ENCODE peak calls at places on chromosomes 5 and 9, in four cellular contexts. One of them, this sample, is unnamed.
A peak's percentile ranks its signal among the peaks of the same experiment; 100 is the strongest.

GRCh38 chr5:121009058-121009457 is 545.0 kb downstream of the PRR16 start:
- DNase-seq in GM12878: no peak
- DNase-seq in HepG2: no peak
- DNase-seq in K562: no peak
- DNase-seq in this sample: no peak

GRCh38 chr9:16866542-16866941 is 3.9 kb downstream of the BNC2 start:
- DNase-seq in K562: no peak
- DNase-seq in HepG2: no peak
- DNase-seq in GM12878: no peak
- DNase-seq in this sample: no peak

GRCh38 chr5:128574041-128574440 is 36.0 kb upstream of the FBN2 start:
- DNase-seq in GM12878: no peak
- DNase-seq in HepG2: no peak
- DNase-seq in K562: no peak
- DNase-seq in this sample: no peak

GRCh38 chr5:43049216-43049615 is 9.1 kb upstream of the ANXA2R start:
- DNase-seq in HepG2: no peak
- DNase-seq in K562: no peak
- DNase-seq in GM12878: no peak
- DNase-seq in this sample: no peak

GRCh38 chr5:54518146-54519082 is 855 bp downstream of the SNX18 start:
- DNase-seq in K562: peak; percentile 60
- DNase-seq in GM12878: no peak
- DNase-seq in HepG2: no peak
- DNase-seq in this sample: peak; percentile 55

GRCh38 chr5:52981507-52981906 is 7.6 kb upstream of the ITGA2 start:
- DNase-seq in GM12878: no peak
- DNase-seq in K562: no peak
- DNase-seq in HepG2: no peak
- DNase-seq in this sample: no peak

GRCh38 chr5:156707750-156708149 is 142.3 kb upstream of the PPP1R2B start:
- DNase-seq in GM12878: no peak
- DNase-seq in K562: no peak
- DNase-seq in HepG2: no peak
- DNase-seq in this sample: no peak

GRCh38 chr5:134525687-134526482 is 415 bp downstream of the JADE2 start:
- DNase-seq in HepG2: peak; percentile 61
- DNase-seq in K562: peak; percentile 81
- DNase-seq in GM12878: no peak
- DNase-seq in this sample: peak; percentile 48

GRCh38 chr5:178232124-178232919 is at the start of gene PHYKPL:
- DNase-seq in GM12878: no peak
- DNase-seq in HepG2: peak; percentile 36
- DNase-seq in K562: peak; percentile 77
- DNase-seq in this sample: peak; percentile 86

GRCh38 chr9:4262735-4263141 is 37.1 kb downstream of the GLIS3 start:
- DNase-seq in HepG2: peak; percentile 76
- DNase-seq in K562: no peak
- DNase-seq in GM12878: no peak
- DNase-seq in this sample: no peak

GRCh38 chr9:18594837-18595236 is 120.9 kb downstream of the ADAMTSL1 start:
- DNase-seq in GM12878: no peak
- DNase-seq in HepG2: no peak
- DNase-seq in K562: no peak
- DNase-seq in this sample: no peak

GRCh38 chr5:78533356-78533755 is 115.2 kb downstream of the LHFPL2 start:
- DNase-seq in GM12878: no peak
- DNase-seq in K562: peak; percentile 64
- DNase-seq in HepG2: peak; percentile 30
- DNase-seq in this sample: no peak

GRCh38 chr5:137340899-137341298 is 158.2 kb downstream of the SPOCK1 start:
- DNase-seq in GM12878: no peak
- DNase-seq in HepG2: no peak
- DNase-seq in K562: no peak
- DNase-seq in this sample: no peak

GRCh38 chr5:128135286-128135685 is 51.7 kb downstream of the SLC12A2 start:
- DNase-seq in HepG2: no peak
- DNase-seq in GM12878: no peak
- DNase-seq in K562: no peak
- DNase-seq in this sample: no peak

GRCh38 chr9:99411479-99412100 is 189.5 kb downstream of the SEC61B start:
- DNase-seq in GM12878: no peak
- DNase-seq in HepG2: no peak
- DNase-seq in K562: no peak
- DNase-seq in this sample: peak; percentile 15

GRCh38 chr5:150409638-150410523 is 2.8 kb downstream of the CD74 start:
- DNase-seq in GM12878: peak; percentile 84
- DNase-seq in HepG2: peak; percentile 77
- DNase-seq in K562: peak; percentile 55
- DNase-seq in this sample: peak; percentile 94

GRCh38 chr5:115986358-115986757 is 24.1 kb downstream of the LVRN start:
- DNase-seq in K562: no peak
- DNase-seq in HepG2: no peak
- DNase-seq in GM12878: no peak
- DNase-seq in this sample: no peak

GRCh38 chr5:139946006-139946405 is 97.1 kb downstream of the NRG2 start:
- DNase-seq in HepG2: no peak
- DNase-seq in K562: no peak
- DNase-seq in GM12878: no peak
- DNase-seq in this sample: no peak

GRCh38 chr5:74587300-74587699 is 53.2 kb downstream of the ENC1 start:
- DNase-seq in GM12878: no peak
- DNase-seq in K562: no peak
- DNase-seq in HepG2: no peak
- DNase-seq in this sample: no peak

GRCh38 chr5:5523066-5523505 is 100.6 kb downstream of the ICE1 start:
- DNase-seq in GM12878: peak; percentile 58
- DNase-seq in HepG2: peak; percentile 24
- DNase-seq in K562: peak; percentile 29
- DNase-seq in this sample: no peak
- TF ChIP-seq SP1 in GM12878: no peak
- TF ChIP-seq SP1 in HepG2: no peak
- TF ChIP-seq SP1 in K562: no peak
- TF ChIP-seq SP1 in this sample: no peak

GRCh38 chr9:127980706-127981558 is at the start of gene EEIG1:
- DNase-seq in HepG2: peak; percentile 80
- DNase-seq in K562: peak; percentile 95
- DNase-seq in GM12878: no peak
- DNase-seq in this sample: peak; percentile 98
- TF ChIP-seq FOXK2 in HepG2: no peak
- TF ChIP-seq FOXK2 in K562: no peak
- TF ChIP-seq FOXK2 in GM12878: no peak
- TF ChIP-seq FOXK2 in this sample: no peak

DNA sequence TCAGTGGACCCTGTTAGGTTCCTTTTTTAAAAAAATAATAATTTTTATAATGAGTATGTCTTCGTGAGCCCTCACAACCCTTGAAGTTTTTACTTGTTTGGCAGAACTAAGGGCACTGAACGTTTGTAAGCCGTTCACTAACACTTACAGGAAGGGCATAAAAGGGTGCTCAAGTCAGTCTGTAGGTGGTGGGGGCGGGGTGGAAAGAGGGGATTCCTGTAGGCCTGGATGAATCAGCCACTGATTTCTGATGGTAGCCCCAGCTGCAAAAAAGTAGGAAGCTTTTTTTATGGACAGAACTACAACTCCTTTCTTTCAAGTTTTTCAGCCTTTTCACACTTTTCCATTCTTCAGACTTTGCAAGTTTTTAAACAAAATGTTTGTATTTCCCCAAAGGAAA is 35.8 kb downstream of the PIK3R1 start:
- DNase-seq in K562: no peak
- DNase-seq in GM12878: no peak
- DNase-seq in HepG2: no peak
- DNase-seq in this sample: no peak
- TF ChIP-seq SP1 in K562: no peak
- TF ChIP-seq SP1 in GM12878: no peak
- TF ChIP-seq SP1 in HepG2: no peak
- TF ChIP-seq SP1 in this sample: no peak

GRCh38 chr9:127860260-127860659 is 5.8 kb upstream of the ENG start:
- DNase-seq in HepG2: no peak
- DNase-seq in GM12878: no peak
- DNase-seq in K562: no peak
- DNase-seq in this sample: no peak

GRCh38 chr9:127857278-127857677 is 2.8 kb upstream of the ENG start:
- DNase-seq in K562: no peak
- DNase-seq in GM12878: no peak
- DNase-seq in HepG2: no peak
- DNase-seq in this sample: no peak

GRCh38 chr9:127856094-127856740 is 1.8 kb upstream of the ENG start:
- DNase-seq in K562: no peak
- DNase-seq in GM12878: no peak
- DNase-seq in HepG2: no peak
- DNase-seq in this sample: no peak

GRCh38 chr9:127855522-127855921 is 1.1 kb upstream of the ENG start:
- DNase-seq in HepG2: no peak
- DNase-seq in K562: no peak
- DNase-seq in GM12878: no peak
- DNase-seq in this sample: no peak

GRCh38 chr9:127858041-127858512 is 3.6 kb upstream of the ENG start:
- DNase-seq in K562: no peak
- DNase-seq in HepG2: no peak
- DNase-seq in GM12878: no peak
- DNase-seq in this sample: no peak
- TF ChIP-seq FOXK2 in K562: no peak
- TF ChIP-seq FOXK2 in HepG2: no peak
- TF ChIP-seq FOXK2 in GM12878: no peak
- TF ChIP-seq FOXK2 in this sample: no peak

GRCh38 chr9:101631892-101632291 is 37.1 kb upstream of the PPP3R2 start:
- DNase-seq in GM12878: no peak
- DNase-seq in HepG2: no peak
- DNase-seq in K562: no peak
- DNase-seq in this sample: no peak

GRCh38 chr9:101625871-101626270 is 31.1 kb upstream of the PPP3R2 start:
- DNase-seq in K562: no peak
- DNase-seq in GM12878: no peak
- DNase-seq in HepG2: no peak
- DNase-seq in this sample: no peak

GRCh38 chr9:101629624-101630023 is 34.9 kb upstream of the PPP3R2 start:
- DNase-seq in HepG2: no peak
- DNase-seq in GM12878: no peak
- DNase-seq in K562: no peak
- DNase-seq in this sample: no peak

GRCh38 chr9:101628173-101628572 is 33.4 kb upstream of the PPP3R2 start:
- DNase-seq in K562: no peak
- DNase-seq in GM12878: no peak
- DNase-seq in HepG2: no peak
- DNase-seq in this sample: no peak

GRCh38 chr9:101626295-101626694 is 31.5 kb upstream of the PPP3R2 start:
- DNase-seq in K562: no peak
- DNase-seq in HepG2: no peak
- DNase-seq in GM12878: no peak
- DNase-seq in this sample: no peak
- TF ChIP-seq SP1 in K562: no peak
- TF ChIP-seq SP1 in HepG2: no peak
- TF ChIP-seq SP1 in GM12878: no peak
- TF ChIP-seq SP1 in this sample: no peak

DNA sequence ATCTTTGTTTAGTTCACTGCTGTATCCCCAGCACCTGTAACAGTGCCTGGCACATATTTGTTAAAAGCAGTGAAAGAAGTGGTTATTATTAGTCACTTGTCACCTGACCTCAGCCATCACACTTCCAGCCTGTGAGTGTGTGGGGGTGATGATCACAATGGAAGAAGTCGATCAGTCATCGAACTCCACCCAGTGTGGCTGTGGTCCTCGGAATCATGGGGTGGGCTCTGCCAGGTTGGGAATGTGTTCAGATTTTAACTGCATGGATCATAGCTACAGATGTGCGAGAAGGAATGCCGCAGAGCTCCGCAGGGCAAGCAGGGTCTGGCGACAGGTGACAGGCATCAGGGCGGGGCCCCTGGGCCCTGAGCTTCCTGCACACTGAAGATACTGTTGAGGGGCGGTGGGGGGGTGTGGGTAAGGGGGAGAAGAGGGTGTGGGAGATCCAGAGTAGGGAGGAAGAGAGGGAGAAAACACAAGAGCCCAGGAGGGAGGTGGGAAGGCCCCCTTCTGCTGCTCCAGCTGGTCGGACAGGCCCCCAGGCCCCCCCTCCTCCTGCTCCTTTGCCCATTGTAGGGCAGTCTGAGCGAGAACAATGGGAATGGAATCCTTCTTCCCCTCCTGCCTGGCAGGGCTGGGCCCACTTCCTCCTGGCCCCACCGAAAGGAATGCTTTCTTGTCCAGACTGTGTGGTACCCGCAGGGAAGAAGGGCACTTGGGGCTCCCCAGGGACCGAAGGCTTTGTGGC is 89.6 kb downstream of the SPRY4 start:
- DNase-seq in GM12878: no peak
- DNase-seq in HepG2: no peak
- DNase-seq in K562: no peak
- DNase-seq in this sample: no peak
- TF ChIP-seq FOXK2 in GM12878: no peak
- TF ChIP-seq FOXK2 in HepG2: no peak
- TF ChIP-seq FOXK2 in K562: no peak
- TF ChIP-seq FOXK2 in this sample: no peak